ENCODE peak calls at places on chromosome 1, in seven cellular contexts. D is transverse colon, B is fibroblast of villous mesenchyme, Q is AG10803, L is ovary, Z is right lobe of liver, F is K562. C is an unnamed sample.
A peak's percentile ranks its signal among the peaks of the same experiment; 100 is the strongest.

GRCh38 chr1:189432761-189433160 is 1044.9 kb downstream of the BRINP3 start:
- DNase-seq in Q (no peak), B (no peak), D (no peak), L (no peak), Z (no peak), F (no peak), C (no peak)

GRCh38 chr1:117930484-117930883 is 945 bp downstream of the WDR3 start:
- DNase-seq in D (no peak), L (no peak), B (peak; percentile 20), Z (no peak), Q (no peak), F (no peak), C (no peak)

GRCh38 chr1:211196880-211197279 is 62.3 kb upstream of the RCOR3 start:
- DNase-seq in F (no peak), L (no peak), D (no peak), B (no peak), Q (no peak), Z (no peak), C (no peak)

GRCh38 chr1:116785006-116785405 is 30.8 kb downstream of the CD2 start:
- DNase-seq in D (no peak), L (no peak), B (no peak), Q (no peak), F (no peak), Z (no peak), C (no peak)

GRCh38 chr1:101237229-101237837 is 514 bp downstream of the S1PR1 start:
- DNase-seq in Z (no peak), B (peak; percentile 85), L (peak; percentile 25), Q (peak; percentile 92), F (no peak), D (no peak), C (no peak)

GRCh38 chr1:211627259-211627658 is 48.2 kb downstream of the NEK2 start:
- DNase-seq in F (no peak), B (no peak), L (no peak), Z (no peak), Q (no peak), D (no peak), C (no peak)

GRCh38 chr1:47644216-47644581 is 206.4 kb downstream of the FOXD2 start:
- DNase-seq in Q (peak; percentile 28), D (no peak), B (no peak), F (no peak), L (no peak), Z (no peak), C (no peak)

GRCh38 chr1:93818570-93818959 is 60.4 kb downstream of the DNTTIP2 start:
- DNase-seq in F (no peak), B (no peak), D (no peak), Z (no peak), Q (no peak), L (no peak), C (no peak)

GRCh38 chr1:213657040-213657439 is 330.7 kb upstream of the PROX1 start:
- DNase-seq in B (no peak), Z (no peak), F (no peak), Q (no peak), D (no peak), L (no peak), C (no peak)

GRCh38 chr1:238469146-238469601 is 578.5 kb upstream of the ZP4 start:
- DNase-seq in Z (no peak), F (no peak), Q (no peak), D (no peak), B (peak; percentile 60), L (no peak), C (no peak)

GRCh38 chr1:232532901-232533300 is 97.0 kb downstream of the SIPA1L2 start:
- DNase-seq in B (no peak), F (no peak), D (no peak), L (no peak), Q (no peak), Z (no peak), C (no peak)

GRCh38 chr1:162916407-162916806 is 55.4 kb upstream of the CCDC190 start:
- DNase-seq in D (no peak), Q (peak; percentile 68), L (no peak), F (no peak), Z (no peak), B (peak; percentile 57), C (no peak)

GRCh38 chr1:47196622-47197021 is 6.8 kb upstream of the PDZK1IP1 start:
- DNase-seq in Q (no peak), D (no peak), B (no peak), L (no peak), Z (no peak), F (no peak), C (no peak)

GRCh38 chr1:210920258-210920657 is 213.7 kb downstream of the KCNH1 start:
- DNase-seq in Q (no peak), B (no peak), D (no peak), F (no peak), L (no peak), Z (no peak), C (no peak)

GRCh38 chr1:51926171-51926812 is 47.8 kb upstream of the NRDC start:
- DNase-seq in Q (peak; percentile 69), F (peak; percentile 32), L (no peak), Z (no peak), D (no peak), B (peak; percentile 53), C (no peak)

GRCh38 chr1:179754031-179754624 is 11.0 kb downstream of the FAM163A start:
- DNase-seq in Q (peak; percentile 74), B (peak; percentile 81), L (no peak), D (no peak), Z (no peak), F (no peak), C (no peak)

GRCh38 chr1:229339520-229339919 is 3.3 kb downstream of the CCSAP start:
- DNase-seq in D (no peak), Z (no peak), B (no peak), Q (no peak), F (no peak), L (no peak), C (no peak)

GRCh38 chr1:86197206-86197855 is 40.8 kb upstream of the COL24A1 start:
- DNase-seq in Q (peak; percentile 56), L (no peak), Z (no peak), D (no peak), F (no peak), B (no peak), C (no peak)

GRCh38 chr1:84089470-84090261 is 54.4 kb upstream of the PRKACB start:
- DNase-seq in Z (no peak), Q (peak; percentile 30), F (no peak), L (no peak), B (no peak), D (no peak), C (no peak)

GRCh38 chr1:27025718-27026117 is 13.1 kb upstream of the TENT5B start:
- DNase-seq in B (no peak), Q (no peak), L (no peak), F (no peak), Z (no peak), D (no peak), C (no peak)

GRCh38 chr1:185862235-185862634 is 128.0 kb downstream of the HMCN1 start:
- DNase-seq in B (peak; percentile 53), Q (no peak), L (no peak), F (no peak), Z (no peak), D (no peak), C (no peak)

GRCh38 chr1:15758953-15759661 is 512 bp downstream of the FBLIM1 start:
- DNase-seq in F (no peak), D (no peak), Q (peak; percentile 30), Z (no peak), B (peak; percentile 20), L (no peak), C (no peak)

GRCh38 chr1:227268943-227269342 is 49.3 kb downstream of the CDC42BPA start:
- DNase-seq in F (no peak), Z (no peak), Q (peak; percentile 39), B (peak; percentile 53), L (no peak), D (no peak), C (no peak)

GRCh38 chr1:43329995-43330751 is 7.4 kb upstream of the MPL start:
- DNase-seq in Z (no peak), L (peak; percentile 30), Q (peak; percentile 47), F (peak; percentile 97), B (peak; percentile 68), D (no peak), C (peak; percentile 79)

GRCh38 chr1:9201421-9202239 is 32.9 kb upstream of the H6PD start:
- DNase-seq in B (peak; percentile 81), D (peak; percentile 18), F (no peak), L (peak; percentile 48), Z (no peak), Q (peak; percentile 82), C (no peak)

DNA sequence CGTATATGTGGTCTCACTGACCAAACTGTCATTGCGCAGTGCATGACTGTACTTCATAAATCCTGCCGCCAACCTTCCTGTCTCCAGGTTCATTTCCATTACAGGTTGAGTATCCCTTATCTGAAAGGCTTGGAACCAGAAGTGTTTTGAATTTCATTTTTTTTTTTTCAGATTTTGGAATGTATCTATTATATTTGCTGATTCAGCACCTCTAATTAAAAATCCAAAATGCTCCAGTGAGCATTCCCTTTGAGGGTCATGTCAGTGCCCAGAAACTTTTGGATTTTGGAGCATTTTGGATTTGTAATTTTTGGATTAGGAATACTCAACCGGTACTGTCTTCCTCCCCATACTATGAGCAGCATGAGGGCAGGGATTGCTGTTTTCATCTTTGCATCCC is 30.7 kb upstream of the RBBP5 start:
- DNase-seq in B (no peak), Q (no peak), L (no peak), D (no peak), F (no peak), Z (no peak), C (no peak)
- H3K4me3 ChIP-seq in B (no peak overlapping the region), Q (no peak overlapping the region), L (no peak overlapping the region), D (no peak overlapping the region), F (no peak overlapping the region), Z (no peak overlapping the region), C (no peak overlapping the region)

GRCh38 chr1:153122831-153123421 is 9.6 kb upstream of the SPRR2F start:
- DNase-seq in Z (no peak), Q (no peak), D (no peak), B (no peak), L (peak; percentile 69), F (no peak), C (no peak)
- H3K4me3 ChIP-seq in Z (no peak overlapping the region), Q (no peak overlapping the region), D (no peak overlapping the region), B (no peak overlapping the region), L (no peak overlapping the region), F (no peak overlapping the region), C (no peak overlapping the region)

DNA sequence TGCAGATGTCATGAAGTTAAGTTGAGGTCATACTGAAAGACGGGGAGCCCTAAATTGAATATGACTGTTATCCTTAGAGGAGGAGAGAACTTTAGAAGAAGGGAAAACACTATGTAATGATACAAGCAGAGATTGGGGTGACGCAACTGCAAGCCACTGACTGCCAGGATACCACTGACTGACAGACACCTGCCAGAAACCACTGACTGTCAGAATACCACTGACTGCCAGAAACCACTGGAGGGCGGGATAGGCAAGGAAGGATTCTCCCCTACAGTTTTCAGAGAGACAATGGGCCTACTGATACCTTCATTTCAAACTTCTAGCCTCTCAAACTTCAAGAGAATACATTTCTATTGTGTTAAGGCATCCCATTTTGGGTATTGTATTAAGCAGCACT is 388.7 kb downstream of the USH2A start:
- DNase-seq in Q (no peak), F (no peak), L (no peak), Z (no peak), D (no peak), B (no peak), C (no peak)
- H3K4me3 ChIP-seq in Q (no peak overlapping the region), F (no peak overlapping the region), L (no peak overlapping the region), Z (no peak overlapping the region), D (no peak overlapping the region), B (no peak overlapping the region), C (no peak overlapping the region)

DNA sequence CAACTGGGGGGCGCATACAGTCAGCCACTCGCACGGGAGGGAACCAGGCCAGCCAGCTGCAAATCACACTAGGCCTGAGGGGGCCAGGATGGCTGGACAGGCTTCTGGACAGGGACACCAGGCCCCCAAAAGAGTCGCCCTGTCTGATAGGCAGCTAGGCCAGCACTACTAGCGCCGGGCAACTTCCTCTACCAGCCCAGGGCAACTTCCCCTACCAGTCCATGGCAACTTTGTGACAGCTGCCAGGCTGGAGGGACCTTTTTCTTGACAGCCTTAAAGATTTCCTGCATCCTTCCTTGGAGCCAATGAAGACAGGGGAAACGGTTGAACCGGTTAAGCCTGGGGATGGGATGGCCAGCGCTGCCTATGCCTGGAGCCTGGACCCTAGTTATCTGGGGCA is 5.1 kb downstream of the IFFO2 start:
- DNase-seq in L (no peak), B (no peak), Z (peak; percentile 55), Q (no peak), F (no peak), D (no peak), C (no peak)
- H3K4me3 ChIP-seq in L (no peak overlapping the region), B (no peak overlapping the region), Z (no peak overlapping the region), Q (peak overlapping the region; percentile 56), F (no peak overlapping the region), D (peak overlapping the region; percentile 37), C (peak overlapping the region; percentile 41)